ENCODE peak calls at places on chromosomes 2 and 18, in eight cellular contexts. T is mesothelial cell of epicardium, A is Calu3, G is SJSA1, Z is neural crest cell, B is NCI-H345, Q is NCI-H82, N is EL. V is an unnamed sample.

GRCh38 chr2:210591663-210592062 is 35.3 kb downstream of the CPS1 start:
- DNase-seq in T (no peak), A (no peak), G (no peak), Z (no peak), B (no peak), Q (no peak), N (no peak), V (no peak)

GRCh38 chr2:58677763-58678162 is 436.6 kb upstream of the FANCL start:
- DNase-seq in T (no peak), A (no peak), G (no peak), Z (no peak), B (no peak), Q (no peak), N (no peak), V (no peak)

GRCh38 chr18:10449396-10449795 is 5.0 kb upstream of the APCDD1 start:
- DNase-seq in T (no peak), A (no peak), G (no peak), Z (no peak), B (no peak), Q (no peak), N (peak), V (no peak)

GRCh38 chr2:156826342-156826933 is 390.3 kb downstream of the GPD2 start:
- DNase-seq in T (no peak), A (no peak), G (no peak), Z (no peak), B (no peak), Q (no peak), N (peak), V (no peak)

GRCh38 chr2:88687384-88687783 is 4.1 kb upstream of the RPIA start:
- DNase-seq in T (no peak), A (no peak), G (no peak), Z (no peak), B (no peak), Q (no peak), N (no peak), V (no peak)

GRCh38 chr2:99974275-99974674 is 168.1 kb downstream of the AFF3 start:
- DNase-seq in T (no peak), A (no peak), G (no peak), Z (no peak), B (no peak), Q (no peak), N (peak), V (no peak)

GRCh38 chr2:177799531-177799930 is 273.0 kb downstream of the PDE11A start:
- DNase-seq in T (no peak), A (peak), G (peak), Z (peak), B (peak), Q (peak), N (peak), V (no peak)

GRCh38 chr2:71790261-71791038 is 337.1 kb downstream of the DYSF start:
- DNase-seq in T (peak), A (no peak), G (no peak), Z (no peak), B (no peak), Q (no peak), N (no peak), V (no peak)

GRCh38 chr2:130878316-130878715 is 41.6 kb downstream of the ARHGEF4 start:
- DNase-seq in T (no peak), A (no peak), G (no peak), Z (no peak), B (no peak), Q (no peak), N (no peak), V (no peak)

GRCh38 chr2:172095146-172095904 is 7.4 kb downstream of the DLX2 start:
- DNase-seq in T (peak), A (peak), G (peak), Z (peak), B (peak), Q (peak), N (peak), V (no peak)

GRCh38 chr2:129879614-129880180 is 99.8 kb upstream of the RAB6C start:
- DNase-seq in T (peak), A (no peak), G (no peak), Z (no peak), B (no peak), Q (no peak), N (no peak), V (no peak)

GRCh38 chr2:58146707-58147106 is 94.4 kb downstream of the FANCL start:
- DNase-seq in T (no peak), A (peak), G (no peak), Z (no peak), B (no peak), Q (no peak), N (peak), V (no peak)

GRCh38 chr2:216787851-216788250 is 72.0 kb downstream of the TNP1 start:
- DNase-seq in T (no peak), A (no peak), G (no peak), Z (no peak), B (peak), Q (no peak), N (no peak), V (no peak)

GRCh38 chr2:130328710-130329109 is 14.0 kb upstream of the IMP4 start:
- DNase-seq in T (no peak), A (no peak), G (peak), Z (no peak), B (peak), Q (no peak), N (no peak), V (peak)

GRCh38 chr2:27049422-27050280 is 1.8 kb upstream of the AGBL5 start:
- DNase-seq in T (no peak), A (no peak), G (no peak), Z (peak), B (peak), Q (peak), N (no peak), V (no peak)

GRCh38 chr2:159454185-159454584 is 162.2 kb downstream of the BAZ2B start:
- DNase-seq in T (no peak), A (no peak), G (no peak), Z (no peak), B (no peak), Q (no peak), N (no peak), V (no peak)

GRCh38 chr2:239959059-239959971 is 65.8 kb downstream of the NDUFA10 start:
- DNase-seq in T (no peak), A (no peak), G (no peak), Z (no peak), B (no peak), Q (no peak), N (no peak), V (no peak)

GRCh38 chr18:7021994-7022840 is 95.4 kb downstream of the LAMA1 start:
- DNase-seq in T (no peak), A (peak), G (peak), Z (no peak), B (peak), Q (peak), N (peak), V (peak)

GRCh38 chr2:156703628-156704027 is 267.4 kb downstream of the GPD2 start:
- DNase-seq in T (no peak), A (no peak), G (no peak), Z (no peak), B (no peak), Q (no peak), N (no peak), V (no peak)

GRCh38 chr2:241940329-241940728 is 70.8 kb downstream of the RTP5 start:
- DNase-seq in T (no peak), A (no peak), G (no peak), Z (no peak), B (no peak), Q (peak), N (no peak), V (no peak)

GRCh38 chr2:44388877-44389276 is 27.1 kb downstream of the CAMKMT start:
- DNase-seq in T (no peak), A (no peak), G (peak), Z (no peak), B (no peak), Q (no peak), N (no peak), V (no peak)

GRCh38 chr2:109242654-109243331 is 113.8 kb downstream of the SH3RF3 start:
- DNase-seq in T (no peak), A (peak), G (peak), Z (no peak), B (no peak), Q (no peak), N (peak), V (no peak)

GRCh38 chr2:240129731-240130392 is 6.2 kb downstream of the COPS9 start:
- DNase-seq in T (no peak), A (no peak), G (no peak), Z (no peak), B (no peak), Q (no peak), N (no peak), V (no peak)

GRCh38 chr2:46824611-46825010 is 91.0 kb downstream of the MCFD2 start:
- DNase-seq in T (peak), A (no peak), G (no peak), Z (no peak), B (no peak), Q (no peak), N (no peak), V (no peak)

GRCh38 chr2:29165362-29166236 is 50.4 kb downstream of the CLIP4 start:
- DNase-seq in T (no peak), A (no peak), G (peak), Z (no peak), B (peak), Q (peak), N (peak), V (no peak)

GRCh38 chr2:61210332-61210981 is 48.5 kb downstream of the C2orf74 start:
- DNase-seq in T (no peak), A (no peak), G (no peak), Z (no peak), B (no peak), Q (no peak), N (peak), V (no peak)

GRCh38 chr2:28778392-28778791 is 26.8 kb downstream of the PPP1CB start:
- DNase-seq in T (no peak), A (no peak), G (no peak), Z (no peak), B (no peak), Q (no peak), N (no peak), V (no peak)

GRCh38 chr2:206765242-206766056 is at the start of the genes FASTKD2 and MDH1B:
- DNase-seq in T (peak), A (peak), G (peak), Z (peak), B (peak), Q (peak), N (peak), V (peak)

GRCh38 chr2:110134025-110134424 is 18.4 kb upstream of the MALL start:
- DNase-seq in T (no peak), A (no peak), G (no peak), Z (no peak), B (no peak), Q (no peak), N (no peak), V (no peak)

GRCh38 chr2:26008851-26009566 is 24.9 kb upstream of the RAB10 start:
- DNase-seq in T (no peak), A (peak), G (no peak), Z (no peak), B (no peak), Q (no peak), N (peak), V (no peak)

GRCh38 chr2:8412586-8412985 is 269.3 kb upstream of the ID2 start:
- DNase-seq in T (no peak), A (no peak), G (no peak), Z (no peak), B (no peak), Q (no peak), N (no peak), V (no peak)

GRCh38 chr2:219021591-219021990 is 19.7 kb downstream of the CFAP65 start:
- DNase-seq in T (no peak), A (no peak), G (no peak), Z (no peak), B (no peak), Q (no peak), N (no peak), V (no peak)

GRCh38 chr2:15650616-15651366 is 59.1 kb downstream of the DDX1 start:
- DNase-seq in T (no peak), A (no peak), G (no peak), Z (no peak), B (no peak), Q (no peak), N (no peak), V (no peak)

GRCh38 chr2:181781082-181781786 is 100.9 kb upstream of the NEUROD1 start:
- DNase-seq in T (no peak), A (peak), G (no peak), Z (no peak), B (peak), Q (peak), N (no peak), V (peak)

GRCh38 chr2:105261061-105261460 is 19.5 kb downstream of the GPR45 start:
- DNase-seq in T (no peak), A (peak), G (peak), Z (no peak), B (no peak), Q (no peak), N (peak), V (no peak)

GRCh38 chr2:240733803-240734495 is 42.3 kb downstream of the AQP12A start:
- DNase-seq in T (no peak), A (no peak), G (no peak), Z (no peak), B (no peak), Q (no peak), N (no peak), V (no peak)

GRCh38 chr2:73730810-73731209 is 6.3 kb downstream of the TPRKB start:
- DNase-seq in T (no peak), A (no peak), G (no peak), Z (no peak), B (no peak), Q (no peak), N (no peak), V (no peak)

GRCh38 chr2:216006164-216006663 is 7.1 kb downstream of the MREG start:
- DNase-seq in T (no peak), A (peak), G (no peak), Z (no peak), B (no peak), Q (no peak), N (peak), V (no peak)

V was measured in NCI-H1105.